ENCODE peak calls at places on chromosomes 12 and 14, in seven cellular contexts. T is breast epithelium, Q is vagina, W is K562, F is GM12878, C is stomach, M is endothelial cell of umbilical vein. D is an unnamed sample.

GRCh38 chr14:71143391-71144290 is 236.4 kb downstream of the PCNX1 start:
- DNase-seq in F (no peak), Q (no peak), M (no peak), W (peak), C (no peak), T (no peak), D (no peak)

GRCh38 chr12:124603910-124604775 is 36.7 kb upstream of the NCOR2 start:
- DNase-seq in F (no peak), W (no peak), T (no peak), Q (no peak), M (no peak), C (no peak), D (peak)

GRCh38 chr12:95371571-95371970 is 102.4 kb upstream of the METAP2 start:
- DNase-seq in M (no peak), Q (no peak), C (no peak), T (no peak), W (no peak), F (no peak), D (no peak)

GRCh38 chr14:74566174-74567125 is 45.6 kb downstream of the LTBP2 start:
- DNase-seq in T (no peak), M (no peak), F (no peak), Q (no peak), C (no peak), W (no peak), D (no peak)

GRCh38 chr12:109304485-109304884 is 4.6 kb downstream of the FOXN4 start:
- DNase-seq in F (no peak), M (no peak), Q (no peak), W (no peak), C (no peak), T (no peak), D (no peak)

GRCh38 chr14:100828448-100828834 is 2.5 kb downstream of the MEG3 start:
- DNase-seq in M (peak), F (no peak), C (no peak), W (no peak), T (no peak), Q (no peak), D (no peak)

GRCh38 chr14:67722293-67722692 is 20.6 kb downstream of the RDH12 start:
- DNase-seq in C (peak), W (no peak), T (no peak), M (no peak), F (no peak), Q (no peak), D (peak)

GRCh38 chr12:112350593-112351592 is 31.3 kb downstream of the HECTD4 start:
- DNase-seq in M (no peak), F (no peak), Q (no peak), T (no peak), C (no peak), W (peak), D (no peak)

GRCh38 chr14:30756594-30756993 is 117.8 kb upstream of the COCH start:
- DNase-seq in C (no peak), F (no peak), T (no peak), M (no peak), Q (no peak), W (no peak), D (no peak)

GRCh38 chr14:71776463-71777359 is 155.5 kb upstream of the RGS6 start:
- DNase-seq in C (no peak), W (no peak), F (peak), T (no peak), M (peak), Q (no peak), D (no peak)

GRCh38 chr14:31682768-31683167 is 121.6 kb downstream of the NUBPL start:
- DNase-seq in W (no peak), F (no peak), Q (no peak), M (no peak), T (no peak), C (no peak), D (no peak)

GRCh38 chr12:92987846-92988621 is 58.9 kb upstream of the EEA1 start:
- DNase-seq in W (no peak), C (no peak), M (peak), Q (no peak), F (peak), T (no peak), D (peak)

GRCh38 chr14:24037658-24038037 is 14.2 kb upstream of the CARMIL3 start:
- DNase-seq in W (no peak), T (no peak), M (no peak), F (no peak), Q (no peak), C (peak), D (peak)

GRCh38 chr14:70027785-70028428 is 148.7 kb downstream of the SMOC1 start:
- DNase-seq in W (peak), Q (no peak), M (peak), C (peak), T (peak), F (no peak), D (peak)

GRCh38 chr12:109741970-109742372 is 28.3 kb downstream of the FAM222A start:
- DNase-seq in C (peak), T (no peak), W (no peak), Q (no peak), M (no peak), F (no peak), D (no peak)

GRCh38 chr12:13369496-13369895 is 173.0 kb downstream of the EMP1 start:
- DNase-seq in W (no peak), Q (no peak), F (no peak), C (no peak), T (no peak), M (no peak), D (no peak)

GRCh38 chr12:125228519-125229260 is 163.5 kb downstream of the AACS start:
- DNase-seq in C (no peak), F (no peak), T (no peak), M (no peak), W (peak), Q (no peak), D (no peak)

GRCh38 chr12:111747333-111747732 is 19.4 kb upstream of the ALDH2 start:
- DNase-seq in T (no peak), W (no peak), F (no peak), C (no peak), Q (no peak), M (no peak), D (no peak)

GRCh38 chr14:93219103-93219726 is 12.2 kb downstream of the UBR7 start:
- DNase-seq in M (peak), Q (no peak), T (no peak), F (no peak), C (peak), W (peak), D (peak)

GRCh38 chr14:46582826-46583225 is 68.8 kb downstream of the RPL10L start:
- DNase-seq in Q (no peak), M (no peak), T (no peak), W (no peak), F (no peak), C (no peak), D (no peak)

GRCh38 chr12:116640320-116640719 is 81.1 kb downstream of the MAP1LC3B2 start:
- DNase-seq in W (no peak), F (no peak), T (no peak), C (no peak), Q (no peak), M (no peak), D (no peak)

GRCh38 chr12:112349440-112349839 is 32.8 kb downstream of the HECTD4 start:
- DNase-seq in F (no peak), W (no peak), Q (no peak), T (no peak), C (no peak), M (peak), D (no peak)

GRCh38 chr12:11767029-11767724 is 117.7 kb downstream of the ETV6 start:
- DNase-seq in M (no peak), F (no peak), C (no peak), T (no peak), Q (no peak), W (no peak), D (no peak)

GRCh38 chr12:113528606-113529005 is 56.9 kb upstream of the LHX5 start:
- DNase-seq in T (no peak), W (no peak), M (no peak), Q (no peak), C (no peak), F (no peak), D (no peak)

GRCh38 chr14:102452302-102452701 is 57.3 kb downstream of the ANKRD9 start:
- DNase-seq in T (no peak), W (no peak), C (no peak), Q (no peak), F (no peak), M (no peak), D (no peak)

GRCh38 chr12:96623818-96624217 is 134.4 kb downstream of the CFAP54 start:
- DNase-seq in F (no peak), T (no peak), C (no peak), Q (no peak), W (no peak), M (no peak), D (no peak)

GRCh38 chr14:80477388-80478160 is 266.3 kb upstream of the DIO2 start:
- DNase-seq in W (no peak), Q (no peak), C (no peak), T (no peak), M (no peak), F (no peak), D (no peak)

GRCh38 chr14:67908061-67908767 is 88.6 kb downstream of the RAD51B start:
- DNase-seq in C (no peak), M (no peak), W (no peak), T (no peak), F (no peak), Q (no peak), D (no peak)

GRCh38 chr12:48199784-48200198 is 3.3 kb downstream of the OR10AD1 start:
- DNase-seq in T (no peak), W (no peak), Q (no peak), M (no peak), F (no peak), C (no peak), D (no peak)

GRCh38 chr12:29691146-29691854 is 92.4 kb downstream of the TMTC1 start:
- DNase-seq in T (no peak), M (no peak), C (no peak), Q (no peak), W (no peak), F (peak), D (no peak)

GRCh38 chr12:81668475-81668874 is 90.7 kb downstream of the PPFIA2 start:
- DNase-seq in F (no peak), M (no peak), T (no peak), C (no peak), W (no peak), Q (no peak), D (no peak)

GRCh38 chr14:96098309-96098998 is 59.3 kb downstream of the C14orf132 start:
- DNase-seq in T (no peak), Q (no peak), M (peak), C (peak), F (peak), W (peak), D (no peak)

GRCh38 chr12:68403296-68403695 is 71.1 kb upstream of the MDM1 start:
- DNase-seq in Q (no peak), T (no peak), W (no peak), F (no peak), C (no peak), M (no peak), D (no peak)

GRCh38 chr12:31737763-31738162 is 8.9 kb upstream of the AMN1 start:
- DNase-seq in M (no peak), W (peak), T (no peak), Q (no peak), C (no peak), F (no peak), D (no peak)

GRCh38 chr12:31740618-31741017 is 11.8 kb upstream of the AMN1 start:
- DNase-seq in F (no peak), C (no peak), T (no peak), Q (no peak), M (no peak), W (no peak), D (no peak)

GRCh38 chr12:31737345-31737744 is 8.5 kb upstream of the AMN1 start:
- DNase-seq in T (no peak), C (no peak), M (no peak), Q (no peak), W (peak), F (no peak), D (no peak)

GRCh38 chr12:31745242-31745641 is 16.4 kb upstream of the AMN1 start:
- DNase-seq in M (no peak), F (no peak), C (no peak), T (no peak), W (no peak), Q (no peak), D (no peak)

GRCh38 chr12:31742891-31743290 is 14.1 kb upstream of the AMN1 start:
- DNase-seq in W (no peak), Q (no peak), C (no peak), T (no peak), F (no peak), M (no peak), D (no peak)
- TF ChIP-seq POLR2AphosphoS5 in W (no peak), Q (no peak), C (no peak), T (no peak), F (no peak), M (no peak), D (no peak)

GRCh38 chr12:6206327-6206726 is 6.1 kb downstream of the CD9 start:
- DNase-seq in F (no peak), T (no peak), W (no peak), M (no peak), Q (no peak), C (no peak), D (no peak)
- H3K27ac ChIP-seq in F (no peak), T (peak), W (no peak), M (no peak), Q (peak), C (peak), D (peak)

GRCh38 chr14:61397607-61398006 is 76.2 kb downstream of the PRKCH start:
- DNase-seq in Q (no peak), T (no peak), F (no peak), W (no peak), M (no peak), C (no peak), D (no peak)
- TF ChIP-seq POLR2AphosphoS5 in Q (no peak), T (no peak), F (no peak), W (no peak), M (no peak), C (no peak), D (no peak)

DNA sequence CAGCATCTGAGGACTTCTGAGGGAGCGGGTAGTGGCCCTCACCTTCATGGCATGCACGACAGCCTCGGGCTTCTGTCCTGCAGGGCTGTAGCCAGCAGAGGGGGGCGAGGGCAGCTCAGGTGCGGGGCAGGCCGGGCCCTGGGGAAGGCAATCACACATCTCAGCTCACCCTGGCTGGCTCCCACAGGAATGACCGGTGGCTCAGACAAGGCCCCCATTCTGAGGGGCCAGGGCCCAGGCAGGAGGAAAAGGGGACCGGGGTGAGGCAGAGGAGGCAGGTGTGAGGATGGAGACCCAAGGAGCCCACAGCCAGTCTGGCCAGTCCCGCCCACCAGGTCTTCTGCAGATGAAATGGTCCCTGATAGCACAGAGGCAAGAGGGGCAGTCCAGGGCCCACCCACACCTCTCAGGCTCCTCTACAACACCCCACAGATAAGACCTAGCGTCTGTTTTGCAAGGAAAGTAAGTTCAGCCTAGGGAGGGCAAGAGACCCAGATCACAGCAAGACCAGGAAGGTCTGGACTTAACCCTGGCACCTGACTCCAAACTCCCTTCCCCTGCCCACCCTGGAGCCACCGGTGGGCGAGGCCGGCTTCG is 35.9 kb downstream of the CCNK start:
- DNase-seq in M (no peak), Q (no peak), T (peak), F (no peak), C (no peak), W (no peak), D (no peak)
- H3K27ac ChIP-seq in M (no peak), Q (no peak), T (no peak), F (no peak), C (no peak), W (no peak), D (no peak)

GRCh38 chr12:132886529-132887477 is 602 bp downstream of the CHFR start:
- DNase-seq in F (no peak), C (peak), M (peak), T (no peak), W (peak), Q (no peak), D (peak)

GRCh38 chr12:132887513-132888341 is at the start of gene CHFR:
- DNase-seq in F (peak), M (peak), T (peak), Q (no peak), W (peak), C (peak), D (peak)

DNA sequence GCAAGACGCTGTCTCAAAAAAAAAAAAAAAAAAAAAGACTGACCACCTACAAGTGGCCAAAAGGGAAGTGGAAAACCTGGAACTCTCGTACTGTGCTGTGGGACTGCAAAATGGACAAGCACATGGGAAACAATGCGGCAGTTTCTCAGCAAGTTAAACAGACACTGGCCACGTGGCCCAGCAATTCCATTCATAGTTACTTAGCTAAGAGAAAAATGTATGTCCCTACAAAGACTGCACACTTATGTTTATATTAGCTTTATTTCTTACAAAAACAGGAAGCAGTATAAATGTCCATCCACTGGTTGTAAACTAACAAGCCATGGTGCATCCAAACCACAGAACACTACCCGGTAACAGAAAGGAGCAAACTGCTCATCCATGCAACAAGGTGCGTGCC is 5.6 kb downstream of the CHFR start:
- DNase-seq in F (no peak), W (no peak), Q (no peak), C (no peak), M (peak), T (no peak), D (no peak)
- TF ChIP-seq POLR2AphosphoS5 in F (no peak), W (no peak), Q (no peak), C (no peak), M (no peak), T (no peak), D (no peak)

GRCh38 chr12:85625467-85625866 is 210.7 kb downstream of the RASSF9 start:
- DNase-seq in Q (no peak), W (no peak), T (no peak), F (no peak), M (no peak), C (no peak), D (no peak)

GRCh38 chr12:85623726-85624125 is 212.5 kb downstream of the RASSF9 start:
- DNase-seq in M (no peak), T (no peak), Q (no peak), F (no peak), W (no peak), C (no peak), D (no peak)

GRCh38 chr12:85626031-85626781 is 210.0 kb downstream of the RASSF9 start:
- DNase-seq in M (peak), C (no peak), W (no peak), Q (no peak), T (no peak), F (no peak), D (no peak)

GRCh38 chr12:85627584-85627983 is 208.6 kb downstream of the RASSF9 start:
- DNase-seq in W (no peak), M (peak), C (no peak), Q (no peak), F (no peak), T (no peak), D (no peak)

DNA sequence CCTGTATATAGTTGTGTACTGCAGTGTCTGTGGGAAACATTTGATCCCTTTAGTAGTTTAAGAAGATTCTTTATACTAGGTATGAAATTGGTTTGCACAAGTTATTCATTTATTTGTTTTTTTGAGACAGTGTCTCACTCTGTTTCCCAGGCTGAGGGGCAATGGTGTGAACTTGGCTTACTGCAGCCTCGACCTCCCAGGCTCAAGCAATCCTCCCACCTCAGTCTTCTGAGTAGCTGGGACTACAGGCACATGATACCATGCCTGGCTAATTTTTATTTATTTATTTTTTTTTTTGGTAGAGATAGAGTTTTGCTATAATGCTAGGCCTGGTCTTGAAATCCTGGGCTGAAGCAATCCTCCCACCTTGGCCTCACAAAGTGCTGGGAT is 209.4 kb downstream of the RASSF9 start:
- DNase-seq in C (no peak), M (no peak), T (no peak), W (no peak), F (no peak), Q (no peak), D (no peak)
- H3K27ac ChIP-seq in C (no peak), M (peak), T (no peak), W (no peak), F (no peak), Q (no peak), D (no peak)

DNA sequence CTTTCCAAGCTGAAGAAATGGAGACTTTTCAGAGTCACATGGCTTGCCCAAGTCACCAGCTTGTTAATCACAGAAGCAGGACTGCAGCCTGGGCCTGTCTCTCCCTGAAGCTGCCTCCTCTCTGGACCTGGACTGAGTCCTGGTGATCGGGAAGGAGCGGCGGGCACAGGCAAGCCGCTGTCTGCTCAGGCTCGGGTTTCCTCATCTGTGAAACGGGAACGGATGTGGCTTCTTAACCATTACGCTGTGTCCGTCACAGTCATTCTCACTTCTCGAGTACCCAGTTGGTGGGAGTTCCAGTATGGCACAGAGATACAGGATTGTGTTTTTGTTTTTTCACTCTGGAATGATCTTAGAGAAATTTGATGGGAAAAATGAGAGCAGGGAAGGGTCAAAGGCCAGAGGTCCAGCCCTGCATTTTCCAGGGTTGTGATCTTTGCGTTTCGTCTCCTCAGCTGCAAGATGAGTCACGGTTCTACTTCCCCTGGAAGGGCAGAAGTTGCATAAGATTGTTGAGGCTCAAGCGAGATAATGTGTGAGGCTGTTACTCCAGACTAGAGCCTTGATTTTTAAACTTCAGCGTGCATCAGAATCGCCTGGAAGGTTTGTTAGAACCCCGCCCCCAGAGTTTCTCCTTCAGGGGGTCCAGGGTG is 7.6 kb upstream of the LRTM2 start:
- DNase-seq in W (peak), T (no peak), M (peak), Q (no peak), C (peak), F (no peak), D (no peak)
- TF ChIP-seq POLR2AphosphoS5 in W (no peak), T (no peak), M (peak), Q (no peak), C (no peak), F (no peak), D (no peak)

GRCh38 chr14:59254146-59254910 is 65.9 kb downstream of the DAAM1 start:
- DNase-seq in T (peak), F (no peak), C (peak), W (peak), Q (no peak), M (peak), D (peak)

GRCh38 chr14:59254911-59255545 is 66.6 kb downstream of the DAAM1 start:
- DNase-seq in M (peak), Q (no peak), F (no peak), W (no peak), T (no peak), C (no peak), D (no peak)

GRCh38 chr14:59252772-59253500 is 64.5 kb downstream of the DAAM1 start:
- DNase-seq in Q (no peak), C (no peak), M (no peak), F (no peak), W (no peak), T (no peak), D (no peak)

GRCh38 chr14:59251811-59252771 is 63.6 kb downstream of the DAAM1 start:
- DNase-seq in M (no peak), C (no peak), Q (no peak), W (no peak), T (no peak), F (no peak), D (no peak)

GRCh38 chr14:59253527-59253926 is 65.1 kb downstream of the DAAM1 start:
- DNase-seq in F (no peak), C (no peak), T (no peak), M (no peak), Q (no peak), W (no peak), D (no peak)
- H3K27ac ChIP-seq in F (peak), C (no peak), T (peak), M (no peak), Q (peak), W (no peak), D (peak)

D was measured in transverse colon.